ENCODE peak calls at places on chromosomes 7 and 10, in seven cellular contexts. V is esophagus muscularis mucosa, W is H1, B is A549, S is stomach, D is transverse colon, R is suprapubic skin. P is an unnamed sample.

GRCh38 chr7:69732203-69732602 is 133.9 kb downstream of the AUTS2 start:
- DNase-seq in V (no peak), W (no peak), B (peak), S (peak), D (peak), R (no peak), P (no peak)

GRCh38 chr10:67804395-67804678 is 33.7 kb downstream of the DNAJC12 start:
- DNase-seq in V (no peak), W (no peak), B (no peak), S (no peak), D (no peak), R (no peak), P (no peak)

GRCh38 chr10:110861930-110862677 is 9.6 kb upstream of the PDCD4 start:
- DNase-seq in V (no peak), W (no peak), B (no peak), S (no peak), D (no peak), R (peak), P (no peak)

GRCh38 chr7:16114633-16115032 is 306.7 kb downstream of the CRPPA start:
- DNase-seq in V (no peak), W (no peak), B (no peak), S (no peak), D (no peak), R (no peak), P (no peak)

GRCh38 chr7:102220929-102221850 is 65.5 kb upstream of the SH2B2 start:
- DNase-seq in V (no peak), W (no peak), B (no peak), S (no peak), D (no peak), R (no peak), P (no peak)

GRCh38 chr10:104331208-104331838 is 6.9 kb downstream of the ITPRIP start:
- DNase-seq in V (no peak), W (no peak), B (no peak), S (peak), D (peak), R (peak), P (peak)

GRCh38 chr10:3186365-3186764 is 13.8 kb upstream of the PITRM1 start:
- DNase-seq in V (no peak), W (no peak), B (no peak), S (no peak), D (no peak), R (no peak), P (no peak)

GRCh38 chr7:141500608-141501007 is 50.6 kb upstream of the AGK start:
- DNase-seq in V (no peak), W (no peak), B (no peak), S (no peak), D (no peak), R (no peak), P (no peak)

GRCh38 chr10:36448760-36449681 is 676.4 kb upstream of the ANKRD30A start:
- DNase-seq in V (no peak), W (peak), B (no peak), S (no peak), D (no peak), R (no peak), P (no peak)

GRCh38 chr10:100904903-100905302 is 7.9 kb upstream of the SLF2 start:
- DNase-seq in V (no peak), W (no peak), B (no peak), S (no peak), D (peak), R (no peak), P (no peak)

GRCh38 chr10:32239770-32240169 is 107.2 kb downstream of the EPC1 start:
- DNase-seq in V (no peak), W (no peak), B (no peak), S (no peak), D (no peak), R (no peak), P (no peak)

GRCh38 chr10:119595134-119595714 is 1.5 kb downstream of the TIAL1 start:
- DNase-seq in V (no peak), W (no peak), B (no peak), S (no peak), D (no peak), R (no peak), P (no peak)

GRCh38 chr7:144670251-144670650 is 165.6 kb downstream of the TPK1 start:
- DNase-seq in V (no peak), W (no peak), B (no peak), S (no peak), D (no peak), R (no peak), P (no peak)

GRCh38 chr7:93147358-93147757 is 827 bp downstream of the SAMD9L start:
- DNase-seq in V (no peak), W (no peak), B (peak), S (peak), D (peak), R (no peak), P (no peak)

GRCh38 chr7:105916603-105917002 is 40.2 kb upstream of the ATXN7L1 start:
- DNase-seq in V (no peak), W (no peak), B (no peak), S (no peak), D (no peak), R (no peak), P (no peak)

GRCh38 chr7:82263880-82264751 is 179.5 kb downstream of the CACNA2D1 start:
- DNase-seq in V (no peak), W (no peak), B (no peak), S (no peak), D (no peak), R (no peak), P (no peak)

GRCh38 chr10:117133273-117134083 is 4.6 kb downstream of the VAX1 start:
- DNase-seq in V (no peak), W (no peak), B (no peak), S (no peak), D (no peak), R (no peak), P (no peak)

GRCh38 chr10:44306147-44306710 is 78.7 kb downstream of the CXCL12 start:
- DNase-seq in V (peak), W (no peak), B (no peak), S (no peak), D (no peak), R (no peak), P (no peak)

GRCh38 chr10:31757374-31757773 is 171.3 kb downstream of the ARHGAP12 start:
- DNase-seq in V (no peak), W (no peak), B (no peak), S (no peak), D (no peak), R (no peak), P (peak)

GRCh38 chr7:27115161-27116018 is 12.9 kb upstream of the HOXA2 start:
- DNase-seq in V (no peak), W (no peak), B (peak), S (no peak), D (peak), R (peak), P (no peak)

GRCh38 chr7:123154231-123154860 is 45.4 kb downstream of the SLC13A1 start:
- DNase-seq in V (peak), W (peak), B (peak), S (peak), D (peak), R (peak), P (peak)

GRCh38 chr10:31622993-31623392 is 304.0 kb downstream of the ZEB1 start:
- DNase-seq in V (no peak), W (no peak), B (no peak), S (no peak), D (no peak), R (no peak), P (no peak)

GRCh38 chr7:44282601-44283171 is 42.7 kb downstream of the CAMK2B start:
- DNase-seq in V (no peak), W (no peak), B (no peak), S (no peak), D (peak), R (peak), P (peak)

GRCh38 chr7:50309130-50309478 is 4.6 kb downstream of the IKZF1 start:
- DNase-seq in V (no peak), W (no peak), B (no peak), S (no peak), D (no peak), R (no peak), P (no peak)

GRCh38 chr7:32496052-32496813 is 944 bp downstream of the AVL9 start:
- DNase-seq in V (no peak), W (no peak), B (peak), S (no peak), D (no peak), R (no peak), P (no peak)

GRCh38 chr7:46145412-46145811 is 224.3 kb upstream of the IGFBP3 start:
- DNase-seq in V (no peak), W (peak), B (peak), S (no peak), D (no peak), R (no peak), P (no peak)

GRCh38 chr10:132112611-132113010 is 46.9 kb downstream of the JAKMIP3 start:
- DNase-seq in V (no peak), W (no peak), B (no peak), S (peak), D (no peak), R (no peak), P (peak)

GRCh38 chr10:22022257-22023051 is 18.9 kb upstream of the DNAJC1 start:
- DNase-seq in V (no peak), W (no peak), B (no peak), S (no peak), D (peak), R (no peak), P (no peak)

DNA sequence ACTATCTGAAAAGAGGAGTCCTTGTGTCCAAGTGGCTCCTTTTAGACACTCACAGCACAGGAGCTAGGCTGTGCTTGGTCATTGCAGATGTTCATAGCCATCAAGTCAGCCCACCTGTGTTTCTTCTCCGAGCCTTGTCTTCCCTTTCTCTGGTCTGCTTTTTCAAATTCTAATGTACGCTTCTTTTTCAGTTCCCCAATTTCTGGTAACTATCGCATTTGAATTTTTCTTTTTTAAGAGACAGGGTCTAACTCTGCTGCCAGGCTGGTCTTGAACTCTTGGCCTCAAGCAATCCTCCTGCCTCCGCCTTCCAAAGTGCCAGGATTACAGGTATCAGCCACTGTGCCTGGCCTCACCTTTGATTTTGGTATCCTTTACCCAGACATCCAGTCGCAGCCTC is 18.9 kb downstream of the APBB1IP start:
- DNase-seq in V (peak), W (no peak), B (no peak), S (no peak), D (peak), R (no peak), P (no peak)
- TF ChIP-seq EP300 in V (no peak), W (no peak), B (no peak), S (no peak), D (no peak), R (no peak), P (no peak)

GRCh38 chr7:118214833-118215182 is 9.7 kb upstream of the ANKRD7 start:
- DNase-seq in V (no peak), W (no peak), B (peak), S (no peak), D (no peak), R (no peak), P (no peak)

GRCh38 chr7:118219157-118219512 is 5.4 kb upstream of the ANKRD7 start:
- DNase-seq in V (no peak), W (no peak), B (no peak), S (no peak), D (no peak), R (no peak), P (no peak)

GRCh38 chr7:118217068-118217715 is 7.3 kb upstream of the ANKRD7 start:
- DNase-seq in V (no peak), W (no peak), B (no peak), S (no peak), D (no peak), R (no peak), P (no peak)

GRCh38 chr7:118220583-118220982 is 3.9 kb upstream of the ANKRD7 start:
- DNase-seq in V (no peak), W (no peak), B (no peak), S (no peak), D (no peak), R (no peak), P (no peak)

DNA sequence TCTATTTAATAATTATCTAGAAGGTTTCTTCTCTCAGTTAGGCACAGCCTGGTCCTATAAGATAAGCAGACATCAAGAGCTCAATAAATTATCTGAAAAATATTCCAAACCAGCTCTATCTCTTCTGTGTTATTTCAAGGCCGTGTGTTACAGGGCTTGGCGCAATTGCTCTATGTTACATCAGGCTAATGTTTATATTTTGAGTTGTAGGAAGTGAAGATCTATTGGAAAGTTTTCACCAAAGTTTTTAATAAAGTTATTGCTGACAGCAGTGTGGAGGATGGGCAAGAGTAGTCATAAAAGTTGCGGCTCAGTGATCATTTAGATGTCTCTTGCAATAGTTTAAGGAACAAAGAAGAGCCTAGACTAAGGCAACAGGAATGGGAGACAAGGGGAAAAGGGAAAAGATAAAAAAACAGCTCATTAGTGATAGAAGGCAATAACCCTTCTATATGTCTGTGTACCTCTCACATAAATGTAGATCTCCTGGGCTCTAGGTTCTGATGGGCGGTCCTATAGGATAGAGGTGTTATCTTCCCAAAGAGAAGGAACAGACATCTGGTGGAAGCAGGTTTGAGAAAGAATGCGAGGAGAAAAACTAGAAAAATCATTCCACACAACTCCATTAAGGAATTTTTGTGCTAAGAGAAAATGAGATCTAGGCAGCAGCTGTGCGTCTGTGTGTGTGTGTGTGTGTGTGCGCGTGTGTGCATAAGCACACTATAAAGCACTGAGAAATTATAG is 5.9 kb upstream of the ANKRD7 start:
- DNase-seq in V (no peak), W (no peak), B (no peak), S (no peak), D (no peak), R (no peak), P (no peak)
- TF ChIP-seq EP300 in V (no peak), W (no peak), B (no peak), S (no peak), D (no peak), R (no peak), P (no peak)

GRCh38 chr10:26372513-26373354 is 65.4 kb upstream of the APBB1IP start:
- DNase-seq in V (no peak), W (no peak), B (no peak), S (no peak), D (no peak), R (no peak), P (no peak)
- TF ChIP-seq EP300 in V (no peak), W (no peak), B (no peak), S (no peak), D (no peak), R (no peak), P (no peak)

GRCh38 chr7:139496528-139496927 is 13.1 kb upstream of the KLRG2 start:
- DNase-seq in V (no peak), W (no peak), B (no peak), S (no peak), D (no peak), R (no peak), P (no peak)
- TF ChIP-seq EP300 in V (no peak), W (no peak), B (no peak), S (no peak), D (no peak), R (no peak), P (no peak)

GRCh38 chr10:73096452-73097304 is at the start of gene P4HA1:
- DNase-seq in V (peak), W (peak), B (peak), S (peak), D (peak), R (peak), P (peak)
- TF ChIP-seq EP300 in V (no peak), W (no peak), B (no peak), S (no peak), D (no peak), R (no peak), P (no peak)